ENCODE peak calls at places on chromosome 21, in nine cellular contexts. One of them, this sample, is unnamed.

GRCh38 chr21:26686278-26686677 is 113.2 kb upstream of the CYYR1 start:
- DNase-seq in lung microvascular endothelial cell: peak
- DNase-seq in neuronal stem cell: no peak
- DNase-seq in stimulated activated CD4-positive, alpha-beta T cell treated with anti-CD3 and anti-CD28 coated beads, Interleukin-4, amount 100 ng/mL, for 24 hours: peak
- DNase-seq in HAP-1: peak
- DNase-seq in HTR-8/SVneo: peak
- DNase-seq in amniotic epithelial cell: peak
- DNase-seq in Ammon's horn: peak
- DNase-seq in GM23338: peak
- DNase-seq in this sample: no peak

GRCh38 chr21:16389622-16390021 is 659.8 kb downstream of the USP25 start:
- DNase-seq in lung microvascular endothelial cell: no peak
- DNase-seq in neuronal stem cell: no peak
- DNase-seq in stimulated activated CD4-positive, alpha-beta T cell treated with anti-CD3 and anti-CD28 coated beads, Interleukin-4, amount 100 ng/mL, for 24 hours: no peak
- DNase-seq in HAP-1: no peak
- DNase-seq in HTR-8/SVneo: no peak
- DNase-seq in amniotic epithelial cell: no peak
- DNase-seq in Ammon's horn: no peak
- DNase-seq in GM23338: no peak
- DNase-seq in this sample: no peak

GRCh38 chr21:28142692-28143091 is 850.0 kb downstream of the LTN1 start:
- DNase-seq in lung microvascular endothelial cell: peak
- DNase-seq in neuronal stem cell: no peak
- DNase-seq in stimulated activated CD4-positive, alpha-beta T cell treated with anti-CD3 and anti-CD28 coated beads, Interleukin-4, amount 100 ng/mL, for 24 hours: no peak
- DNase-seq in HAP-1: no peak
- DNase-seq in HTR-8/SVneo: no peak
- DNase-seq in amniotic epithelial cell: peak
- DNase-seq in Ammon's horn: no peak
- DNase-seq in GM23338: no peak
- DNase-seq in this sample: peak

GRCh38 chr21:37877888-37878684 is 38.2 kb downstream of the KCNJ6 start:
- DNase-seq in lung microvascular endothelial cell: no peak
- DNase-seq in neuronal stem cell: no peak
- DNase-seq in stimulated activated CD4-positive, alpha-beta T cell treated with anti-CD3 and anti-CD28 coated beads, Interleukin-4, amount 100 ng/mL, for 24 hours: no peak
- DNase-seq in HAP-1: no peak
- DNase-seq in HTR-8/SVneo: no peak
- DNase-seq in amniotic epithelial cell: no peak
- DNase-seq in Ammon's horn: no peak
- DNase-seq in GM23338: no peak
- DNase-seq in this sample: no peak

GRCh38 chr21:45463871-45464270 is 58.9 kb downstream of the COL18A1 start:
- DNase-seq in lung microvascular endothelial cell: no peak
- DNase-seq in neuronal stem cell: no peak
- DNase-seq in stimulated activated CD4-positive, alpha-beta T cell treated with anti-CD3 and anti-CD28 coated beads, Interleukin-4, amount 100 ng/mL, for 24 hours: no peak
- DNase-seq in HAP-1: no peak
- DNase-seq in HTR-8/SVneo: no peak
- DNase-seq in amniotic epithelial cell: no peak
- DNase-seq in Ammon's horn: no peak
- DNase-seq in GM23338: no peak
- DNase-seq in this sample: no peak

GRCh38 chr21:33976082-33976979 is 60.7 kb upstream of the ATP5PO start:
- DNase-seq in lung microvascular endothelial cell: peak
- DNase-seq in neuronal stem cell: no peak
- DNase-seq in stimulated activated CD4-positive, alpha-beta T cell treated with anti-CD3 and anti-CD28 coated beads, Interleukin-4, amount 100 ng/mL, for 24 hours: peak
- DNase-seq in HAP-1: peak
- DNase-seq in HTR-8/SVneo: peak
- DNase-seq in amniotic epithelial cell: peak
- DNase-seq in Ammon's horn: peak
- DNase-seq in GM23338: peak
- DNase-seq in this sample: no peak

GRCh38 chr21:34728479-34728878 is 59.7 kb downstream of the CLIC6 start:
- DNase-seq in lung microvascular endothelial cell: no peak
- DNase-seq in neuronal stem cell: no peak
- DNase-seq in stimulated activated CD4-positive, alpha-beta T cell treated with anti-CD3 and anti-CD28 coated beads, Interleukin-4, amount 100 ng/mL, for 24 hours: no peak
- DNase-seq in HAP-1: no peak
- DNase-seq in HTR-8/SVneo: no peak
- DNase-seq in amniotic epithelial cell: no peak
- DNase-seq in Ammon's horn: no peak
- DNase-seq in GM23338: no peak
- DNase-seq in this sample: no peak

GRCh38 chr21:42558846-42559245 is 45.2 kb downstream of the SLC37A1 start:
- DNase-seq in lung microvascular endothelial cell: no peak
- DNase-seq in neuronal stem cell: no peak
- DNase-seq in stimulated activated CD4-positive, alpha-beta T cell treated with anti-CD3 and anti-CD28 coated beads, Interleukin-4, amount 100 ng/mL, for 24 hours: no peak
- DNase-seq in HAP-1: no peak
- DNase-seq in HTR-8/SVneo: no peak
- DNase-seq in amniotic epithelial cell: no peak
- DNase-seq in Ammon's horn: no peak
- DNase-seq in GM23338: no peak
- DNase-seq in this sample: no peak

GRCh38 chr21:23401278-23401677 is 2206.0 kb downstream of the MRPL39 start:
- DNase-seq in lung microvascular endothelial cell: peak
- DNase-seq in neuronal stem cell: no peak
- DNase-seq in stimulated activated CD4-positive, alpha-beta T cell treated with anti-CD3 and anti-CD28 coated beads, Interleukin-4, amount 100 ng/mL, for 24 hours: no peak
- DNase-seq in HAP-1: peak
- DNase-seq in HTR-8/SVneo: peak
- DNase-seq in amniotic epithelial cell: no peak
- DNase-seq in Ammon's horn: no peak
- DNase-seq in GM23338: peak
- DNase-seq in this sample: no peak

GRCh38 chr21:37829447-37829846 is 86.8 kb downstream of the KCNJ6 start:
- DNase-seq in lung microvascular endothelial cell: peak
- DNase-seq in neuronal stem cell: no peak
- DNase-seq in stimulated activated CD4-positive, alpha-beta T cell treated with anti-CD3 and anti-CD28 coated beads, Interleukin-4, amount 100 ng/mL, for 24 hours: no peak
- DNase-seq in HAP-1: no peak
- DNase-seq in HTR-8/SVneo: peak
- DNase-seq in amniotic epithelial cell: peak
- DNase-seq in Ammon's horn: no peak
- DNase-seq in GM23338: no peak
- DNase-seq in this sample: no peak

GRCh38 chr21:28325618-28326017 is 667.1 kb downstream of the LTN1 start:
- DNase-seq in lung microvascular endothelial cell: no peak
- DNase-seq in neuronal stem cell: no peak
- DNase-seq in stimulated activated CD4-positive, alpha-beta T cell treated with anti-CD3 and anti-CD28 coated beads, Interleukin-4, amount 100 ng/mL, for 24 hours: no peak
- DNase-seq in HAP-1: no peak
- DNase-seq in HTR-8/SVneo: no peak
- DNase-seq in amniotic epithelial cell: no peak
- DNase-seq in Ammon's horn: no peak
- DNase-seq in GM23338: peak
- DNase-seq in this sample: no peak

GRCh38 chr21:31184462-31184861 is 146.2 kb upstream of the KRTAP19-8 start:
- DNase-seq in lung microvascular endothelial cell: no peak
- DNase-seq in neuronal stem cell: no peak
- DNase-seq in stimulated activated CD4-positive, alpha-beta T cell treated with anti-CD3 and anti-CD28 coated beads, Interleukin-4, amount 100 ng/mL, for 24 hours: peak
- DNase-seq in HAP-1: no peak
- DNase-seq in HTR-8/SVneo: no peak
- DNase-seq in amniotic epithelial cell: no peak
- DNase-seq in Ammon's horn: no peak
- DNase-seq in GM23338: no peak
- DNase-seq in this sample: no peak

GRCh38 chr21:39568380-39568779 is 44.4 kb upstream of the B3GALT5 start:
- DNase-seq in lung microvascular endothelial cell: no peak
- DNase-seq in neuronal stem cell: no peak
- DNase-seq in stimulated activated CD4-positive, alpha-beta T cell treated with anti-CD3 and anti-CD28 coated beads, Interleukin-4, amount 100 ng/mL, for 24 hours: no peak
- DNase-seq in HAP-1: no peak
- DNase-seq in HTR-8/SVneo: no peak
- DNase-seq in amniotic epithelial cell: no peak
- DNase-seq in Ammon's horn: no peak
- DNase-seq in GM23338: no peak
- DNase-seq in this sample: no peak

GRCh38 chr21:29304577-29304976 is 5.9 kb downstream of the BACH1 start:
- DNase-seq in lung microvascular endothelial cell: no peak
- DNase-seq in neuronal stem cell: no peak
- DNase-seq in stimulated activated CD4-positive, alpha-beta T cell treated with anti-CD3 and anti-CD28 coated beads, Interleukin-4, amount 100 ng/mL, for 24 hours: no peak
- DNase-seq in HAP-1: no peak
- DNase-seq in HTR-8/SVneo: no peak
- DNase-seq in amniotic epithelial cell: no peak
- DNase-seq in Ammon's horn: no peak
- DNase-seq in GM23338: no peak
- DNase-seq in this sample: no peak

GRCh38 chr21:45962531-45963224 is 18.9 kb upstream of the COL6A1 start:
- DNase-seq in lung microvascular endothelial cell: no peak
- DNase-seq in neuronal stem cell: no peak
- DNase-seq in stimulated activated CD4-positive, alpha-beta T cell treated with anti-CD3 and anti-CD28 coated beads, Interleukin-4, amount 100 ng/mL, for 24 hours: no peak
- DNase-seq in HAP-1: no peak
- DNase-seq in HTR-8/SVneo: no peak
- DNase-seq in amniotic epithelial cell: no peak
- DNase-seq in Ammon's horn: no peak
- DNase-seq in GM23338: no peak
- DNase-seq in this sample: no peak

GRCh38 chr21:32991299-32991850 is 34.4 kb upstream of the OLIG2 start:
- DNase-seq in lung microvascular endothelial cell: no peak
- DNase-seq in neuronal stem cell: peak
- DNase-seq in stimulated activated CD4-positive, alpha-beta T cell treated with anti-CD3 and anti-CD28 coated beads, Interleukin-4, amount 100 ng/mL, for 24 hours: no peak
- DNase-seq in HAP-1: no peak
- DNase-seq in HTR-8/SVneo: no peak
- DNase-seq in amniotic epithelial cell: no peak
- DNase-seq in Ammon's horn: no peak
- DNase-seq in GM23338: no peak
- DNase-seq in this sample: no peak

This sample was measured in pulmonary artery endothelial cell.